ENCODE peak calls at places on chromosome 14, in eight cellular contexts. O is fibroblast of pulmonary artery; X is DMS 273 treated with DMSO at 0.1 percent for 48 hours; C is activated naive CD4-positive, alpha-beta T cell treated with Interleukin-2 at 50 U/mL for 16 hours; R is stimulated activated CD4-positive, alpha-beta T cell treated with anti-CD3 and anti-CD28 coated beads, Interleukin-12 subunit alpha, Interleukin-12 subunit beta, amount 100 ng/mL, for 4 hours; P is CD4-positive, alpha-beta memory T cell; Z is tibial artery; U is T-cell. S is an unnamed sample.

GRCh38 chr14:61226015-61226654 is 55.0 kb downstream of the TMEM30B start:
- DNase-seq in O (no peak), X (no peak), C (no peak), R (no peak), P (no peak), Z (no peak), U (no peak), S (no peak)

GRCh38 chr14:92317511-92317910 is 5.5 kb upstream of the SLC24A4 start:
- DNase-seq in O (peak), X (no peak), C (no peak), R (no peak), P (no peak), Z (peak), U (no peak), S (no peak)

GRCh38 chr14:105877645-105878044 is 351.3 kb downstream of the TMEM121 start:
- DNase-seq in O (no peak), X (no peak), C (no peak), R (no peak), P (peak), Z (peak), U (no peak), S (no peak)

GRCh38 chr14:68279437-68279720 is 459.8 kb downstream of the RAD51B start:
- DNase-seq in O (no peak), X (no peak), C (no peak), R (no peak), P (no peak), Z (no peak), U (no peak), S (no peak)

GRCh38 chr14:74945852-74946658 is 9.3 kb downstream of the PGF start:
- DNase-seq in O (peak), X (no peak), C (peak), R (peak), P (peak), Z (peak), U (peak), S (peak)

GRCh38 chr14:52888159-52888558 is 62.7 kb downstream of the FERMT2 start:
- DNase-seq in O (no peak), X (no peak), C (no peak), R (no peak), P (no peak), Z (no peak), U (no peak), S (no peak)

GRCh38 chr14:77105118-77105517 is 7.1 kb downstream of the CIPC start:
- DNase-seq in O (no peak), X (no peak), C (no peak), R (no peak), P (no peak), Z (no peak), U (no peak), S (no peak)

GRCh38 chr14:63770187-63770807 is 42.4 kb upstream of the SGPP1 start:
- DNase-seq in O (peak), X (no peak), C (peak), R (peak), P (peak), Z (peak), U (peak), S (no peak)

GRCh38 chr14:100594625-100594951 is 7.4 kb upstream of the BEGAIN start:
- DNase-seq in O (no peak), X (no peak), C (no peak), R (no peak), P (no peak), Z (no peak), U (no peak), S (no peak)

GRCh38 chr14:69039287-69039628 is 60.2 kb upstream of the ACTN1 start:
- DNase-seq in O (peak), X (no peak), C (no peak), R (no peak), P (no peak), Z (no peak), U (no peak), S (no peak)

GRCh38 chr14:55620277-55620676 is 40.3 kb downstream of the KTN1 start:
- DNase-seq in O (no peak), X (no peak), C (no peak), R (no peak), P (no peak), Z (no peak), U (no peak), S (no peak)

GRCh38 chr14:70684030-70684429 is 42.3 kb downstream of the TTC9 start:
- DNase-seq in O (no peak), X (no peak), C (no peak), R (no peak), P (no peak), Z (no peak), U (no peak), S (no peak)

GRCh38 chr14:61153914-61154545 is 127.1 kb downstream of the TMEM30B start:
- DNase-seq in O (no peak), X (no peak), C (no peak), R (no peak), P (no peak), Z (no peak), U (no peak), S (no peak)

GRCh38 chr14:103172921-103173320 is 49.7 kb downstream of the TNFAIP2 start:
- DNase-seq in O (no peak), X (no peak), C (no peak), R (no peak), P (no peak), Z (no peak), U (no peak), S (no peak)

GRCh38 chr14:30194769-30195168 is 267.1 kb upstream of the PRKD1 start:
- DNase-seq in O (peak), X (no peak), C (no peak), R (no peak), P (no peak), Z (no peak), U (no peak), S (no peak)

GRCh38 chr14:97762386-97762785 is 965.2 kb downstream of the VRK1 start:
- DNase-seq in O (no peak), X (no peak), C (no peak), R (no peak), P (no peak), Z (no peak), U (no peak), S (no peak)

GRCh38 chr14:96086574-96087077 is 47.5 kb downstream of the C14orf132 start:
- DNase-seq in O (no peak), X (no peak), C (no peak), R (no peak), P (no peak), Z (no peak), U (no peak), S (no peak)

GRCh38 chr14:89139404-89140247 is 277.4 kb downstream of the FOXN3 start:
- DNase-seq in O (no peak), X (no peak), C (no peak), R (no peak), P (no peak), Z (no peak), U (no peak), S (no peak)

GRCh38 chr14:90815817-90816662 is at the start of gene TTC7B:
- DNase-seq in O (peak), X (no peak), C (peak), R (peak), P (no peak), Z (no peak), U (no peak), S (peak)

GRCh38 chr14:35342160-35343010 is 50.2 kb downstream of the PSMA6 start:
- DNase-seq in O (peak), X (peak), C (no peak), R (no peak), P (no peak), Z (peak), U (no peak), S (peak)

GRCh38 chr14:57833304-57833703 is 32.6 kb downstream of the SLC35F4 start:
- DNase-seq in O (peak), X (no peak), C (no peak), R (no peak), P (no peak), Z (peak), U (no peak), S (peak)

GRCh38 chr14:96167224-96168148 is 37.2 kb upstream of the BDKRB2 start:
- DNase-seq in O (peak), X (no peak), C (no peak), R (no peak), P (no peak), Z (no peak), U (no peak), S (peak)

GRCh38 chr14:102789349-102789748 is 12.1 kb downstream of the TRAF3 start:
- DNase-seq in O (no peak), X (no peak), C (no peak), R (no peak), P (no peak), Z (no peak), U (no peak), S (no peak)

GRCh38 chr14:58898655-58899316 is 261.0 kb downstream of the DACT1 start:
- DNase-seq in O (peak), X (no peak), C (no peak), R (no peak), P (no peak), Z (no peak), U (no peak), S (no peak)

GRCh38 chr14:106378191-106378590 is 851.8 kb downstream of the TMEM121 start:
- DNase-seq in O (no peak), X (no peak), C (peak), R (peak), P (peak), Z (no peak), U (peak), S (no peak)

GRCh38 chr14:31283568-31284252 is 76.1 kb upstream of the HECTD1 start:
- DNase-seq in O (no peak), X (no peak), C (no peak), R (no peak), P (no peak), Z (no peak), U (no peak), S (no peak)

GRCh38 chr14:35365130-35366047 is 39.2 kb downstream of the NFKBIA start:
- DNase-seq in O (peak), X (no peak), C (peak), R (peak), P (no peak), Z (peak), U (no peak), S (no peak)

GRCh38 chr14:92984896-92985295 is 61.9 kb downstream of the CHGA start:
- DNase-seq in O (no peak), X (no peak), C (no peak), R (no peak), P (no peak), Z (no peak), U (no peak), S (no peak)

GRCh38 chr14:34983148-34983760 is 462 bp downstream of the SRP54 start:
- DNase-seq in O (no peak), X (no peak), C (no peak), R (no peak), P (no peak), Z (no peak), U (no peak), S (no peak)

GRCh38 chr14:32087173-32087861 is 10.2 kb downstream of the ARHGAP5 start:
- DNase-seq in O (peak), X (no peak), C (no peak), R (no peak), P (no peak), Z (no peak), U (no peak), S (no peak)

GRCh38 chr14:90514015-90514398 is 117.2 kb downstream of the CALM1 start:
- DNase-seq in O (no peak), X (no peak), C (no peak), R (no peak), P (no peak), Z (no peak), U (no peak), S (no peak)

GRCh38 chr14:36442824-36443241 is 77.2 kb downstream of the NKX2-1 start:
- DNase-seq in O (no peak), X (no peak), C (no peak), R (no peak), P (no peak), Z (no peak), U (no peak), S (no peak)

GRCh38 chr14:100246809-100247428 is 8.0 kb downstream of the YY1 start:
- DNase-seq in O (peak), X (peak), C (no peak), R (no peak), P (no peak), Z (no peak), U (no peak), S (no peak)

GRCh38 chr14:99819514-99819913 is 26.3 kb downstream of the EML1 start:
- DNase-seq in O (no peak), X (no peak), C (peak), R (peak), P (no peak), Z (no peak), U (no peak), S (no peak)

GRCh38 chr14:72801381-72801812 is 92.5 kb downstream of the DPF3 start:
- DNase-seq in O (peak), X (no peak), C (no peak), R (no peak), P (no peak), Z (no peak), U (no peak), S (no peak)

GRCh38 chr14:23286020-23286903 is at the start of gene HOMEZ:
- DNase-seq in O (peak), X (peak), C (peak), R (peak), P (peak), Z (peak), U (peak), S (peak)

GRCh38 chr14:56590535-56590951 is 10.9 kb downstream of the TMEM260 start:
- DNase-seq in O (no peak), X (peak), C (no peak), R (no peak), P (no peak), Z (no peak), U (no peak), S (no peak)

GRCh38 chr14:104636131-104636530 is 31.6 kb upstream of the TMEM179 start:
- DNase-seq in O (no peak), X (no peak), C (no peak), R (no peak), P (no peak), Z (no peak), U (no peak), S (no peak)

GRCh38 chr14:91770185-91770584 is 38.3 kb upstream of the CATSPERB start:
- DNase-seq in O (no peak), X (no peak), C (no peak), R (no peak), P (no peak), Z (no peak), U (no peak), S (no peak)

S was measured in pancreas.